ENCODE peak calls at places on chromosome 7, in five cellular contexts. One of them, this sample, is unnamed. For H3K4me1, the result is how much of the 10 kb centered on the place peaks cover.

GRCh38 chr7:132349085-132349484 is 227.2 kb downstream of the PLXNA4 start:
- DNase-seq in body of pancreas: no peak
- DNase-seq in SJSA1: no peak
- DNase-seq in adrenal gland: no peak
- DNase-seq in aorta: no peak
- DNase-seq in this sample: no peak

GRCh38 chr7:152907042-152907761 is 147.7 kb downstream of the ACTR3B start:
- DNase-seq in body of pancreas: no peak
- DNase-seq in SJSA1: no peak
- DNase-seq in adrenal gland: no peak
- DNase-seq in aorta: no peak
- DNase-seq in this sample: no peak

GRCh38 chr7:90483236-90483635 is 13.8 kb downstream of the PTTG1IP2 start:
- DNase-seq in body of pancreas: no peak
- DNase-seq in SJSA1: no peak
- DNase-seq in adrenal gland: no peak
- DNase-seq in aorta: no peak
- DNase-seq in this sample: no peak

GRCh38 chr7:45812946-45813345 is 59.9 kb downstream of the CCDC201 start:
- DNase-seq in body of pancreas: no peak
- DNase-seq in SJSA1: no peak
- DNase-seq in adrenal gland: no peak
- DNase-seq in aorta: no peak
- DNase-seq in this sample: no peak

GRCh38 chr7:142754681-142755575 is 5.7 kb downstream of the PRSS1 start:
- DNase-seq in body of pancreas: peak
- DNase-seq in SJSA1: no peak
- DNase-seq in adrenal gland: no peak
- DNase-seq in aorta: no peak
- DNase-seq in this sample: no peak

GRCh38 chr7:29370531-29371314 is 176.1 kb downstream of the CHN2 start:
- DNase-seq in body of pancreas: peak
- DNase-seq in SJSA1: peak
- DNase-seq in adrenal gland: peak
- DNase-seq in aorta: no peak
- DNase-seq in this sample: no peak

GRCh38 chr7:111752022-111752582 is 189.8 kb upstream of the IMMP2L start:
- DNase-seq in body of pancreas: peak
- DNase-seq in SJSA1: peak
- DNase-seq in adrenal gland: peak
- DNase-seq in aorta: peak
- DNase-seq in this sample: peak

GRCh38 chr7:137667633-137668387 is 179.0 kb downstream of the DGKI start:
- DNase-seq in body of pancreas: no peak
- DNase-seq in SJSA1: peak
- DNase-seq in adrenal gland: no peak
- DNase-seq in aorta: no peak
- DNase-seq in this sample: no peak

GRCh38 chr7:100407285-100408180 is 21.0 kb downstream of the ZCWPW1 start:
- DNase-seq in body of pancreas: peak
- DNase-seq in SJSA1: peak
- DNase-seq in adrenal gland: peak
- DNase-seq in aorta: no peak
- DNase-seq in this sample: peak

GRCh38 chr7:87608443-87608842 is 7.8 kb upstream of the ABCB1 start:
- DNase-seq in body of pancreas: no peak
- DNase-seq in SJSA1: no peak
- DNase-seq in adrenal gland: no peak
- DNase-seq in aorta: no peak
- DNase-seq in this sample: no peak

GRCh38 chr7:103993551-103993950 is 4.1 kb upstream of the RELN start:
- DNase-seq in body of pancreas: no peak
- DNase-seq in SJSA1: no peak
- DNase-seq in adrenal gland: no peak
- DNase-seq in aorta: no peak
- DNase-seq in this sample: no peak

GRCh38 chr7:75565129-75565528 is 73.0 kb downstream of the SPDYE5 start:
- DNase-seq in body of pancreas: peak
- DNase-seq in SJSA1: peak
- DNase-seq in adrenal gland: peak
- DNase-seq in aorta: no peak
- DNase-seq in this sample: no peak

GRCh38 chr7:32462966-32463365 is 27.2 kb downstream of the LSM5 start:
- DNase-seq in body of pancreas: no peak
- DNase-seq in SJSA1: no peak
- DNase-seq in adrenal gland: no peak
- DNase-seq in aorta: no peak
- DNase-seq in this sample: no peak

GRCh38 chr7:44477063-44477830 is 13.2 kb downstream of the NUDCD3 start:
- DNase-seq in body of pancreas: peak
- DNase-seq in SJSA1: peak
- DNase-seq in adrenal gland: peak
- DNase-seq in aorta: no peak
- DNase-seq in this sample: peak

GRCh38 chr7:139029353-139029752 is 6.5 kb downstream of the ZC3HAV1L start:
- DNase-seq in body of pancreas: no peak
- DNase-seq in SJSA1: no peak
- DNase-seq in adrenal gland: no peak
- DNase-seq in aorta: no peak
- DNase-seq in this sample: no peak

GRCh38 chr7:135169141-135169935 is 1.2 kb downstream of the CYREN start:
- DNase-seq in body of pancreas: no peak
- DNase-seq in SJSA1: peak
- DNase-seq in adrenal gland: peak
- DNase-seq in aorta: no peak
- DNase-seq in this sample: peak

GRCh38 chr7:73823257-73823656 is 7.5 kb upstream of the CLDN4 start:
- DNase-seq in body of pancreas: no peak
- DNase-seq in SJSA1: no peak
- DNase-seq in adrenal gland: no peak
- DNase-seq in aorta: peak
- DNase-seq in this sample: no peak

GRCh38 chr7:48097511-48098231 is 8.6 kb downstream of the UPP1 start:
- DNase-seq in body of pancreas: no peak
- DNase-seq in SJSA1: no peak
- DNase-seq in adrenal gland: no peak
- DNase-seq in aorta: no peak
- DNase-seq in this sample: no peak

GRCh38 chr7:110573862-110574528 is 516.9 kb upstream of the LRRN3 start:
- DNase-seq in body of pancreas: no peak
- DNase-seq in SJSA1: peak
- DNase-seq in adrenal gland: peak
- DNase-seq in aorta: no peak
- DNase-seq in this sample: no peak

GRCh38 chr7:7766671-7767070 is 48.3 kb upstream of the RPA3 start:
- DNase-seq in body of pancreas: no peak
- DNase-seq in SJSA1: no peak
- DNase-seq in adrenal gland: peak
- DNase-seq in aorta: no peak
- DNase-seq in this sample: no peak

GRCh38 chr7:139725077-139725476 is 52.7 kb downstream of the HIPK2 start:
- DNase-seq in body of pancreas: no peak
- DNase-seq in SJSA1: peak
- DNase-seq in adrenal gland: no peak
- DNase-seq in aorta: peak
- DNase-seq in this sample: no peak

GRCh38 chr7:85191383-85191782 is 4.5 kb upstream of the SEMA3D start:
- DNase-seq in body of pancreas: no peak
- DNase-seq in SJSA1: peak
- DNase-seq in adrenal gland: no peak
- DNase-seq in aorta: no peak
- DNase-seq in this sample: no peak

GRCh38 chr7:91537260-91538152 is 273.3 kb downstream of the FZD1 start:
- DNase-seq in body of pancreas: no peak
- DNase-seq in SJSA1: no peak
- DNase-seq in adrenal gland: no peak
- DNase-seq in aorta: no peak
- DNase-seq in this sample: no peak

GRCh38 chr7:91543646-91544045 is 279.4 kb downstream of the FZD1 start:
- DNase-seq in body of pancreas: no peak
- DNase-seq in SJSA1: no peak
- DNase-seq in adrenal gland: no peak
- DNase-seq in aorta: no peak
- DNase-seq in this sample: no peak

DNA sequence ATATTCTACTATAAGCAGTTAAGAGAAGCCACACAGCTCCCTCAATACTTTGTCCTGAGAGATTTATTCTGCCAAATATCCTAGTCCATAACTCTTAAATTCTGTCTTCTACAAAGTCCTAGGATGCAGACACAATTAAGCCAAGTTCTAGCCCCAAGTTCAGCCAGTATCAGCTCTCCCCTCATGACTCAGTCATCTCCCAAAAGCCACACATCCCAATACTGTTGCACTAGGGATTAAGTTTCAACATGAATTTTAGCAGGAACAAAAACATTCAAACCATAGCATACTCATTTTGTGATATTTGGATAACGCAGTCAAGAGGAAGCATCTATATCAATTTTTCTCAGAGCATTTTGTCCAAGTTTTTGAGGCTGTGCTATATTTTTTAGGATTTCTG is 277.4 kb downstream of the FZD1 start:
- DNase-seq in body of pancreas: no peak
- DNase-seq in SJSA1: no peak
- DNase-seq in adrenal gland: no peak
- DNase-seq in aorta: no peak
- DNase-seq in this sample: no peak
- H3K4me1 ChIP-seq in body of pancreas: under half
- H3K4me1 ChIP-seq in SJSA1: under half
- H3K4me1 ChIP-seq in adrenal gland: under half
- H3K4me1 ChIP-seq in aorta: under half
- H3K4me1 ChIP-seq in this sample: under half

GRCh38 chr7:157396316-157397035 is 59.7 kb downstream of the DNAJB6 start:
- DNase-seq in body of pancreas: no peak
- DNase-seq in SJSA1: no peak
- DNase-seq in adrenal gland: no peak
- DNase-seq in aorta: peak
- DNase-seq in this sample: no peak

GRCh38 chr7:157394246-157395191 is 57.7 kb downstream of the DNAJB6 start:
- DNase-seq in body of pancreas: no peak
- DNase-seq in SJSA1: no peak
- DNase-seq in adrenal gland: no peak
- DNase-seq in aorta: no peak
- DNase-seq in this sample: no peak

GRCh38 chr7:157399086-157399687 is 62.4 kb downstream of the DNAJB6 start:
- DNase-seq in body of pancreas: no peak
- DNase-seq in SJSA1: no peak
- DNase-seq in adrenal gland: no peak
- DNase-seq in aorta: no peak
- DNase-seq in this sample: no peak

GRCh38 chr7:157397751-157398691 is 61.2 kb downstream of the DNAJB6 start:
- DNase-seq in body of pancreas: peak
- DNase-seq in SJSA1: peak
- DNase-seq in adrenal gland: peak
- DNase-seq in aorta: peak
- DNase-seq in this sample: no peak

GRCh38 chr7:157397036-157397720 is 60.4 kb downstream of the DNAJB6 start:
- DNase-seq in body of pancreas: peak
- DNase-seq in SJSA1: no peak
- DNase-seq in adrenal gland: no peak
- DNase-seq in aorta: peak
- DNase-seq in this sample: no peak
- H3K27ac ChIP-seq in body of pancreas: no peak
- H3K27ac ChIP-seq in SJSA1: no peak
- H3K27ac ChIP-seq in adrenal gland: peak
- H3K27ac ChIP-seq in aorta: no peak
- H3K27ac ChIP-seq in this sample: no peak

DNA sequence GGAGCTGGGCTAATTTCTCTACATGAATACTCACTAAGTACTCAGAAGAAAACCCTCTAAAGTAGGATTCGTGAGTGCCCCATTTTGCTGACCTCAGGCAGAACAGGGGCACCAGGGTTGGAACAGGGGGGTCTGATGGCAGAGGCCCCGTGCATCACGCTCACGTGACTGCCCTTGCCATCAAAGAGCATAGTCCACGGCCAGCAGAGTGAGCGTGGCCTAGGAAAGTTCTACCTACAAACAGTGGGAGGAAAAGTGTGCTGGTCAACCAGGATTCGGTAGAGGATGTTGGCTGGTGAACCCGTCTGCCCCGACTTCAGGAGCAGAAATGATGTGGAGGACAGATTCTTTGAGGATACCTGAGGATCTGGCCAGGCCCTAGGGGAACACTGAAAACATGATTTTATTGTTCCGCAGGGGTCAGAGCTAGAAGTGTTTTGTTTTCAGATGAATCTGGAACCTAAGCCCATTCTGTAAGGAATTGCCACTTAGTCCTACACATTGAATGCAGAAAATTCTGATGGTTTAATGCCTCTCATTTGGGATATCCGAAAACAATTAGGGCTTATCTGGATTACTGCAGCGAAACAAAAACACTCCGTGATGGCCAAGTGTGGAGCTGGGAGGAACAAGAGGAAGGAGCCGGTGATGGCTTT is 138.8 kb upstream of the SHH start:
- DNase-seq in body of pancreas: no peak
- DNase-seq in SJSA1: no peak
- DNase-seq in adrenal gland: peak
- DNase-seq in aorta: no peak
- DNase-seq in this sample: no peak
- H3K4me1 ChIP-seq in body of pancreas: under half
- H3K4me1 ChIP-seq in SJSA1: under half
- H3K4me1 ChIP-seq in adrenal gland: under half
- H3K4me1 ChIP-seq in aorta: under half
- H3K4me1 ChIP-seq in this sample: under half

GRCh38 chr7:106347229-106347833 is 62.5 kb upstream of the NAMPT start:
- DNase-seq in body of pancreas: peak
- DNase-seq in SJSA1: no peak
- DNase-seq in adrenal gland: no peak
- DNase-seq in aorta: no peak
- DNase-seq in this sample: no peak

GRCh38 chr7:106345421-106346166 is 60.8 kb upstream of the NAMPT start:
- DNase-seq in body of pancreas: no peak
- DNase-seq in SJSA1: peak
- DNase-seq in adrenal gland: no peak
- DNase-seq in aorta: no peak
- DNase-seq in this sample: no peak

GRCh38 chr7:106344861-106345260 is 60.1 kb upstream of the NAMPT start:
- DNase-seq in body of pancreas: peak
- DNase-seq in SJSA1: peak
- DNase-seq in adrenal gland: no peak
- DNase-seq in aorta: no peak
- DNase-seq in this sample: no peak

GRCh38 chr7:106346678-106347217 is 62.0 kb upstream of the NAMPT start:
- DNase-seq in body of pancreas: peak
- DNase-seq in SJSA1: peak
- DNase-seq in adrenal gland: no peak
- DNase-seq in aorta: no peak
- DNase-seq in this sample: peak

DNA sequence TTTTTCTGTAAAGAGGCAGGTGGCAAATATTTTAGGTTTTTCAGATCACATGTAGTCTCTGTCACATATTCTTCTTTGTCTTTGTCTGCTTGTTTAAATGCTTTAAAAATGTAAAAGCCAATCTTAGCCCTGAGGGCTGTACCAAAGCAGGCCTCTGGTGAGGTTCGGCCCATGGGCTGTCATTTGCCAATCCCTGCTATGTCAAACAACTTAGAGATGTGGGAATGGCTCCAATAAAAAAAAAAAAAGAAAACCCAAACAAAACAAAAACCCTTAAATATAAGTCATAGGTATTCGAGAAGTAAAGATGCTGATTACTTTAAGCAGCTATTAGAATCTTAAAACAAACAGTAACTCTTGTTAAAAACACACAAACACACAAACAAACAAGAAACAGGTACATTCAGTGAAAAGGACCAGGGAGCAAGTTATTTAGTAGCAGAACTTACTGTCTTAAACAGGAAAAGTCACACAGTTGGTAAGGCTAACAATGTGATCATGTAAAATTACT is 61.4 kb upstream of the NAMPT start:
- DNase-seq in body of pancreas: no peak
- DNase-seq in SJSA1: peak
- DNase-seq in adrenal gland: no peak
- DNase-seq in aorta: no peak
- DNase-seq in this sample: no peak
- H3K27ac ChIP-seq in body of pancreas: no peak
- H3K27ac ChIP-seq in SJSA1: peak
- H3K27ac ChIP-seq in adrenal gland: peak
- H3K27ac ChIP-seq in aorta: no peak
- H3K27ac ChIP-seq in this sample: peak

This sample was measured in CD4-positive, alpha-beta memory T cell.